ENCODE peak calls at places on chromosomes 6 and 20, in nine cellular contexts. D is cardiac muscle cell; I is thoracic aorta; H is CD8-positive, alpha-beta T cell; Q is RWPE1; G is esophagus squamous epithelium; Z is foreskin fibroblast; O is endothelial cell; R is ovary. Y is an unnamed sample.

GRCh38 chr20:38373231-38373867 is 27.1 kb downstream of the LBP start:
- DNase-seq in Z (no peak), I (no peak), Q (no peak), R (no peak), D (no peak), O (no peak), H (no peak), G (no peak), Y (no peak)

GRCh38 chr20:2871555-2872303 is 1.6 kb upstream of the PTPRA start:
- DNase-seq in I (no peak), H (no peak), Q (no peak), O (no peak), R (no peak), Z (no peak), D (no peak), G (no peak), Y (no peak)

GRCh38 chr20:12321746-12322145 is 404.1 kb downstream of the BTBD3 start:
- DNase-seq in Q (no peak), I (no peak), H (no peak), O (no peak), D (no peak), G (no peak), R (no peak), Z (no peak), Y (no peak)

GRCh38 chr6:157774153-157775135 is 48.6 kb upstream of the SNX9 start:
- DNase-seq in I (no peak), D (peak), H (no peak), Z (no peak), O (no peak), G (peak), Q (no peak), R (no peak), Y (peak)

GRCh38 chr6:113672691-113673149 is 184.4 kb upstream of the MARCKS start:
- DNase-seq in R (peak), O (no peak), H (no peak), G (no peak), D (no peak), I (no peak), Z (peak), Q (no peak), Y (peak)

GRCh38 chr6:42294759-42295158 is 77.1 kb upstream of the MRPS10 start:
- DNase-seq in O (no peak), Q (peak), I (no peak), G (no peak), H (no peak), D (no peak), R (no peak), Z (peak), Y (no peak)

GRCh38 chr6:166008441-166009369 is 158.9 kb downstream of the TBXT start:
- DNase-seq in Q (no peak), D (peak), Z (no peak), G (no peak), R (peak), I (no peak), O (no peak), H (no peak), Y (peak)

GRCh38 chr6:41683460-41684310 is 45.4 kb downstream of the MDFI start:
- DNase-seq in I (peak), Q (peak), G (no peak), O (peak), R (peak), D (peak), Z (peak), H (peak), Y (peak)

GRCh38 chr6:24125980-24126379 is at the start of gene NRSN1:
- DNase-seq in Q (peak), Z (no peak), O (peak), R (no peak), H (no peak), D (peak), I (no peak), G (no peak), Y (peak)

GRCh38 chr6:117425431-117426153 is at the start of gene ROS1:
- DNase-seq in O (no peak), Z (no peak), H (no peak), Q (no peak), R (no peak), D (no peak), G (no peak), I (no peak), Y (no peak)

GRCh38 chr20:2353231-2353630 is 27.5 kb upstream of the TGM6 start:
- DNase-seq in R (no peak), Z (no peak), D (no peak), I (no peak), H (no peak), O (no peak), G (no peak), Q (no peak), Y (no peak)

GRCh38 chr6:142744836-142745235 is 200.1 kb downstream of the HIVEP2 start:
- DNase-seq in Q (no peak), G (no peak), D (no peak), I (no peak), H (no peak), O (no peak), Z (no peak), R (no peak), Y (no peak)

GRCh38 chr6:137808191-137808590 is 58.9 kb upstream of the TNFAIP3 start:
- DNase-seq in Z (peak), Q (peak), R (no peak), D (no peak), O (no peak), H (no peak), I (no peak), G (no peak), Y (no peak)

GRCh38 chr6:25217275-25217674 is 61.9 kb upstream of the CARMIL1 start:
- DNase-seq in G (no peak), R (no peak), D (no peak), H (no peak), Q (no peak), O (no peak), Z (no peak), I (no peak), Y (peak)

GRCh38 chr6:69917834-69918233 is 51.5 kb downstream of the COL19A1 start:
- DNase-seq in R (no peak), Q (peak), G (no peak), O (no peak), D (no peak), I (no peak), Z (peak), H (no peak), Y (no peak)

GRCh38 chr6:148419430-148419829 is 76.8 kb downstream of the SASH1 start:
- DNase-seq in D (no peak), O (peak), R (no peak), Q (no peak), H (no peak), I (no peak), Z (no peak), G (no peak), Y (no peak)

GRCh38 chr6:20350215-20350614 is 51.5 kb upstream of the E2F3 start:
- DNase-seq in H (no peak), Z (peak), I (no peak), G (no peak), O (no peak), Q (no peak), R (no peak), D (no peak), Y (no peak)

GRCh38 chr6:132063738-132064137 is 112.6 kb upstream of the CCN2 start:
- DNase-seq in Z (peak), H (no peak), I (peak), O (no peak), G (no peak), R (no peak), D (no peak), Q (peak), Y (no peak)

GRCh38 chr20:21518292-21518991 is 4.6 kb upstream of the NKX2-2 start:
- DNase-seq in O (no peak), D (no peak), Q (peak), H (no peak), G (no peak), R (no peak), Z (no peak), I (no peak), Y (no peak)

GRCh38 chr6:119147101-119148053 is 68.9 kb upstream of the FAM184A start:
- DNase-seq in G (no peak), I (peak), D (no peak), H (no peak), O (no peak), R (peak), Z (peak), Q (peak), Y (no peak)

GRCh38 chr6:149383371-149383770 is 16.7 kb upstream of the SUMO4 start:
- DNase-seq in R (no peak), Z (no peak), Q (no peak), H (no peak), I (no peak), D (no peak), O (no peak), G (no peak), Y (no peak)

GRCh38 chr6:37696220-37696840 is 1.4 kb downstream of the MDGA1 start:
- DNase-seq in G (no peak), H (no peak), Q (peak), O (peak), R (peak), Z (peak), D (peak), I (no peak), Y (peak)

GRCh38 chr6:144718431-144718830 is 433.3 kb downstream of the UTRN start:
- DNase-seq in R (no peak), I (no peak), D (no peak), O (no peak), G (no peak), Z (peak), Q (peak), H (no peak), Y (no peak)

GRCh38 chr20:63892402-63892801 is 2.5 kb upstream of the DNAJC5 start:
- DNase-seq in I (no peak), G (no peak), R (no peak), Q (no peak), H (no peak), O (no peak), Z (no peak), D (no peak), Y (no peak)

GRCh38 chr6:131946404-131946991 is 4.7 kb downstream of the CCN2 start:
- DNase-seq in Q (no peak), G (no peak), H (no peak), O (no peak), I (no peak), Z (no peak), R (no peak), D (no peak), Y (no peak)

GRCh38 chr6:16591681-16592549 is 169.3 kb downstream of the ATXN1 start:
- DNase-seq in Q (no peak), D (no peak), R (no peak), G (no peak), I (no peak), O (no peak), H (no peak), Z (no peak), Y (peak)

GRCh38 chr20:32050851-32051556 is 1.0 kb upstream of the HCK start:
- DNase-seq in Z (no peak), D (no peak), O (no peak), I (no peak), H (no peak), G (no peak), Q (no peak), R (no peak), Y (no peak)

GRCh38 chr6:159693894-159694545 is 979 bp upstream of the SOD2 start:
- DNase-seq in D (peak), Q (peak), Z (no peak), R (no peak), I (no peak), G (no peak), H (peak), O (no peak), Y (no peak)

GRCh38 chr6:170032197-170032596 is 258.7 kb downstream of the DLL1 start:
- DNase-seq in O (no peak), Z (no peak), H (no peak), G (no peak), I (no peak), R (no peak), D (no peak), Q (no peak), Y (peak)

GRCh38 chr6:97113170-97113569 is 169.8 kb downstream of the MMS22L start:
- DNase-seq in D (no peak), G (no peak), O (no peak), Z (no peak), I (no peak), H (no peak), R (no peak), Q (no peak), Y (no peak)

GRCh38 chr20:11905460-11906150 is 12.1 kb upstream of the BTBD3 start:
- DNase-seq in H (no peak), D (no peak), G (no peak), R (no peak), Q (no peak), Z (no peak), I (no peak), O (no peak), Y (no peak)

GRCh38 chr20:34062651-34063482 is 49.2 kb downstream of the EIF2S2 start:
- DNase-seq in I (no peak), G (no peak), R (no peak), Z (peak), O (no peak), Q (no peak), H (no peak), D (no peak), Y (no peak)

GRCh38 chr6:129345890-129346289 is 364.1 kb downstream of the ARHGAP18 start:
- DNase-seq in I (no peak), D (no peak), H (no peak), O (no peak), G (no peak), R (no peak), Q (peak), Z (peak), Y (no peak)

GRCh38 chr20:1964061-1964460 is 29.8 kb downstream of the PDYN start:
- DNase-seq in G (no peak), Z (no peak), D (no peak), R (no peak), H (no peak), I (no peak), Q (no peak), O (no peak), Y (no peak)

GRCh38 chr20:37345339-37346231 is at the start of gene SRC:
- DNase-seq in Q (peak), R (peak), G (no peak), H (peak), Z (peak), O (peak), I (no peak), D (peak), Y (peak)

GRCh38 chr20:57393321-57394086 is 2.3 kb downstream of the RBM38 start:
- DNase-seq in I (no peak), R (peak), H (no peak), D (no peak), O (no peak), Z (no peak), Q (no peak), G (no peak), Y (no peak)

GRCh38 chr20:46559685-46560440 is 9.4 kb upstream of the OCSTAMP start:
- DNase-seq in D (no peak), Z (no peak), R (no peak), O (no peak), H (no peak), I (no peak), Q (no peak), G (no peak), Y (no peak)

GRCh38 chr6:104591573-104592334 is 268.0 kb downstream of the HACE1 start:
- DNase-seq in I (no peak), Z (no peak), G (no peak), O (no peak), R (no peak), H (no peak), Q (no peak), D (no peak), Y (no peak)

GRCh38 chr20:50635676-50636600 is 55.4 kb downstream of the RIPOR3 start:
- DNase-seq in Z (no peak), H (peak), G (no peak), D (peak), O (peak), R (peak), Q (peak), I (no peak), Y (peak)
- TF ChIP-seq CTCF in Z (peak), H (peak), G (peak), D (peak), O (peak), R (peak), Q (peak), I (peak), Y (peak)

DNA sequence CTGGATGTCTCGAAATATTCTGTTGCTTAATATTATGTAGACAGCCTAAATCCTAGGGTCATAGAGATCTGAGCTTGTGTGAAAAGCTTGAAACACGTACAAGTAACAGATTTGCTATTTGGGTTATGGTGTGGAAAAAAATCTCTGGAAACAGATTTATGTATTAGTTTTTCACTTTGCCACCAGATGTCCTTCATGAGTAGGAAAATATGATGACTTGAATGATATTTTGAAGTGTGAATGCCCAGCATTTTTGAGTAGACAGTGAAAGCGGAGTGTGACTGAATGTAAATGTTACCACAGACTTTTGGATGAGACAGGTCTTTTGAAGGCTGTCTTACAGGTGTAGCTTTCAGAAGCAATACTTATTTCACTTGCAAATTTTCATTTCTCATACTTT is 4.2 kb upstream of the BMP6 start:
- DNase-seq in D (no peak), Z (no peak), O (no peak), H (no peak), G (no peak), R (no peak), Q (no peak), I (no peak), Y (no peak)
- TF ChIP-seq CTCF in D (peak), Z (peak), O (peak), H (no peak), G (no peak), R (no peak), Q (peak), I (peak), Y (no peak)

GRCh38 chr20:17730069-17730468 is 30.3 kb downstream of the BANF2 start:
- DNase-seq in H (no peak), G (no peak), Q (no peak), R (no peak), D (no peak), I (no peak), O (no peak), Z (no peak), Y (no peak)
- TF ChIP-seq CTCF in H (no peak), G (no peak), Q (no peak), R (no peak), D (no peak), I (no peak), O (no peak), Z (no peak), Y (no peak)

DNA sequence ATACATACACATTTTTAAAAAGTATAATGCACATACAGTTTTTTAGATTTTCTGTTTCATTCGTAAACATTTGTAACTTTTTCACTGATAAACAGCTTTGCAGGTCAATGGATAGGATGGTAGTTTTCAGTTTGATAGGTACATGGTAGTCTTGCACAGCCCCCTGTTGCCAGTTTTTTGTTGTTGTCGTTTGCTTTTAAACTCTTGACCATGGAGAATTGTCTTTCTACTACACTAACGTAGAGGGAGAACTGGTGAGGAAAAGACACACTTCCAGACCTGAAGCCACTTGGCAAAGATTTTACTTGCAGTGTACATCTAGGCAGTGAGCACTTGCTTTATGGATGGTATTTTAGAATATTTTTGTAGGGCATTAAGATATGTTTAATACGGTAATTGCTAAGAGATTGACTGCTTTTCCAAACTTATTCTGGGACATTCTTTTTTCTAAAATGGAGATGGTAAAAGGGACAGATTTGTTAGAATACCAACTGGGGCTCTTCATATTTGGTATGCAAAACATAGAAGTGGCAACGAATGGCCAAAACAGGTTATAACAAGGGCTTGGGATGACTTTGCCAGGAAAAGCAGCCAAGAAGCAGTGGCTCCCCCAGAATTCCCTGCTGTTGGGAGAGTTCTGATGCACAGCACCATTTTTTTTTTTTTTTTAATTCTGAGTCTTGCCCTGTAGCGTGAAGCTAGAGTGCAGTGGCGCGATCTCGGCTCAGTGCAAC is 1.5 kb downstream of the PYGB start:
- DNase-seq in R (no peak), H (no peak), O (no peak), D (no peak), Q (peak), I (no peak), G (no peak), Z (no peak), Y (no peak)
- TF ChIP-seq CTCF in R (no peak), H (no peak), O (no peak), D (no peak), Q (no peak), I (no peak), G (no peak), Z (no peak), Y (no peak)

GRCh38 chr20:44750081-44750805 is 4.6 kb downstream of the KCNK15 start:
- DNase-seq in G (no peak), I (no peak), O (no peak), D (no peak), H (no peak), R (no peak), Z (no peak), Q (peak), Y (no peak)
- TF ChIP-seq CTCF in G (no peak), I (no peak), O (no peak), D (peak), H (no peak), R (no peak), Z (no peak), Q (no peak), Y (no peak)

Y was measured in glutamatergic neuron.